ENCODE peak calls at places on chromosome 21, in nine cellular contexts. One of them, this sample, is unnamed.

GRCh38 chr21:27277122-27277521 is 310.2 kb upstream of the ADAMTS5 start:
- DNase-seq in spleen: no peak
- DNase-seq in OCI-M1: no peak
- DNase-seq in T1000: no peak
- DNase-seq in activated T-cell treated with anti-CD3 and anti-CD28 coated beads for 24 hours: no peak
- DNase-seq in iPS DF 6.9: no peak
- DNase-seq in NCI-H1436: no peak
- DNase-seq in colonic mucosa: no peak
- DNase-seq in mucosa of descending colon: no peak
- DNase-seq in this sample: no peak

GRCh38 chr21:32248616-32249550 is 30.0 kb downstream of the MIS18A start:
- DNase-seq in spleen: no peak
- DNase-seq in OCI-M1: no peak
- DNase-seq in T1000: no peak
- DNase-seq in activated T-cell treated with anti-CD3 and anti-CD28 coated beads for 24 hours: no peak
- DNase-seq in iPS DF 6.9: no peak
- DNase-seq in NCI-H1436: peak; percentile 60
- DNase-seq in colonic mucosa: no peak
- DNase-seq in mucosa of descending colon: no peak
- DNase-seq in this sample: no peak

GRCh38 chr21:42578761-42579415 is 65.2 kb downstream of the SLC37A1 start:
- DNase-seq in spleen: peak; percentile 43
- DNase-seq in OCI-M1: no peak
- DNase-seq in T1000: no peak
- DNase-seq in activated T-cell treated with anti-CD3 and anti-CD28 coated beads for 24 hours: no peak
- DNase-seq in iPS DF 6.9: no peak
- DNase-seq in NCI-H1436: no peak
- DNase-seq in colonic mucosa: no peak
- DNase-seq in mucosa of descending colon: no peak
- DNase-seq in this sample: no peak

GRCh38 chr21:32412998-32413504 is 545 bp downstream of the EVA1C start:
- DNase-seq in spleen: peak; percentile 81
- DNase-seq in OCI-M1: no peak
- DNase-seq in T1000: no peak
- DNase-seq in activated T-cell treated with anti-CD3 and anti-CD28 coated beads for 24 hours: peak; percentile 7
- DNase-seq in iPS DF 6.9: no peak
- DNase-seq in NCI-H1436: no peak
- DNase-seq in colonic mucosa: peak; percentile 77
- DNase-seq in mucosa of descending colon: peak; percentile 83
- DNase-seq in this sample: no peak

GRCh38 chr21:26795866-26796329 is 49.3 kb downstream of the ADAMTS1 start:
- DNase-seq in spleen: no peak
- DNase-seq in OCI-M1: peak; percentile 28
- DNase-seq in T1000: peak; percentile 58
- DNase-seq in activated T-cell treated with anti-CD3 and anti-CD28 coated beads for 24 hours: no peak
- DNase-seq in iPS DF 6.9: no peak
- DNase-seq in NCI-H1436: no peak
- DNase-seq in colonic mucosa: peak; percentile 72
- DNase-seq in mucosa of descending colon: no peak
- DNase-seq in this sample: peak; percentile 85

GRCh38 chr21:46604975-46605758 is at the start of gene S100B:
- DNase-seq in spleen: no peak
- DNase-seq in OCI-M1: no peak
- DNase-seq in T1000: no peak
- DNase-seq in activated T-cell treated with anti-CD3 and anti-CD28 coated beads for 24 hours: no peak
- DNase-seq in iPS DF 6.9: no peak
- DNase-seq in NCI-H1436: peak; percentile 2
- DNase-seq in colonic mucosa: no peak
- DNase-seq in mucosa of descending colon: no peak
- DNase-seq in this sample: no peak

GRCh38 chr21:15224346-15225086 is 159.7 kb upstream of the NRIP1 start:
- DNase-seq in spleen: no peak
- DNase-seq in OCI-M1: no peak
- DNase-seq in T1000: peak; percentile 27
- DNase-seq in activated T-cell treated with anti-CD3 and anti-CD28 coated beads for 24 hours: no peak
- DNase-seq in iPS DF 6.9: no peak
- DNase-seq in NCI-H1436: no peak
- DNase-seq in colonic mucosa: no peak
- DNase-seq in mucosa of descending colon: no peak
- DNase-seq in this sample: no peak

GRCh38 chr21:41558842-41559241 is 50.9 kb upstream of the TMPRSS2 start:
- DNase-seq in spleen: no peak
- DNase-seq in OCI-M1: no peak
- DNase-seq in T1000: no peak
- DNase-seq in activated T-cell treated with anti-CD3 and anti-CD28 coated beads for 24 hours: no peak
- DNase-seq in iPS DF 6.9: no peak
- DNase-seq in NCI-H1436: no peak
- DNase-seq in colonic mucosa: no peak
- DNase-seq in mucosa of descending colon: no peak
- DNase-seq in this sample: no peak

This sample was measured in hepatocyte.